ENCODE peak calls at places on chromosome 18, in eight cellular contexts. L is kidney glomerular epithelial cell; U is central memory CD4-positive, alpha-beta T cell; S is cerebellar nuclear complex; Y is kidney tubule cell; I is progenitor cell of endocrine pancreas; K is GM12865; T is dorsolateral prefrontal cortex. C is an unnamed sample.

GRCh38 chr18:8706981-8707940 is 1.9 kb downstream of the MTCL1 start:
- DNase-seq in K (no peak), L (peak), T (peak), Y (peak), S (no peak), U (peak), I (peak), C (no peak)

GRCh38 chr18:32446780-32447179 is 23.9 kb downstream of the GAREM1 start:
- DNase-seq in U (no peak), S (no peak), I (no peak), L (no peak), Y (no peak), K (no peak), T (no peak), C (no peak)

GRCh38 chr18:11398625-11399024 is 210.8 kb upstream of the SLC35G4 start:
- DNase-seq in T (no peak), Y (no peak), U (no peak), K (no peak), S (no peak), L (no peak), I (no peak), C (no peak)

GRCh38 chr18:10035306-10035991 is 121.6 kb downstream of the VAPA start:
- DNase-seq in I (no peak), K (no peak), S (no peak), T (no peak), Y (peak), L (no peak), U (no peak), C (no peak)

GRCh38 chr18:66553824-66554223 is 50.1 kb downstream of the CDH19 start:
- DNase-seq in Y (no peak), L (no peak), I (no peak), T (no peak), S (no peak), K (no peak), U (no peak), C (no peak)

GRCh38 chr18:76428396-76429261 is 66.4 kb downstream of the ZNF516 start:
- DNase-seq in S (no peak), L (no peak), U (no peak), T (no peak), I (no peak), Y (no peak), K (no peak), C (no peak)

GRCh38 chr18:23135679-23136325 is 517 bp downstream of the CABLES1 start:
- DNase-seq in S (no peak), L (peak), T (peak), K (peak), U (no peak), Y (peak), I (peak), C (peak)

GRCh38 chr18:78580835-78581339 is 398.7 kb upstream of the SALL3 start:
- DNase-seq in T (no peak), K (no peak), I (no peak), Y (no peak), U (no peak), S (no peak), L (no peak), C (no peak)

GRCh38 chr18:43001821-43002220 is 113.7 kb downstream of the RIT2 start:
- DNase-seq in L (no peak), U (no peak), K (no peak), Y (peak), I (no peak), T (no peak), S (no peak), C (no peak)

GRCh38 chr18:8895987-8896619 is 190.7 kb downstream of the MTCL1 start:
- DNase-seq in T (no peak), K (no peak), S (no peak), L (no peak), I (no peak), U (no peak), Y (peak), C (no peak)

GRCh38 chr18:46155652-46156051 is 51.5 kb downstream of the HAUS1 start:
- DNase-seq in L (peak), Y (peak), K (peak), I (no peak), U (peak), S (no peak), T (no peak), C (no peak)

GRCh38 chr18:13138822-13139139 is 79.8 kb upstream of the LDLRAD4 start:
- DNase-seq in U (no peak), S (no peak), K (no peak), Y (no peak), I (no peak), L (no peak), T (no peak), C (no peak)

GRCh38 chr18:8988262-8988871 is 114.1 kb upstream of the NDUFV2 start:
- DNase-seq in S (peak), T (peak), L (peak), K (peak), I (peak), Y (peak), U (peak), C (peak)

GRCh38 chr18:68997845-68998244 is 200.0 kb downstream of the CCDC102B start:
- DNase-seq in I (no peak), T (no peak), K (no peak), L (no peak), Y (no peak), S (no peak), U (no peak), C (no peak)

GRCh38 chr18:24514439-24514838 is 54.0 kb downstream of the HRH4 start:
- DNase-seq in K (peak), U (no peak), I (no peak), Y (peak), L (peak), S (no peak), T (no peak), C (peak)

GRCh38 chr18:11761553-11761952 is 72.5 kb downstream of the GNAL start:
- DNase-seq in U (no peak), K (peak), I (no peak), L (no peak), S (no peak), Y (peak), T (no peak), C (no peak)

GRCh38 chr18:34158881-34159690 is 65.6 kb downstream of the NOL4 start:
- DNase-seq in U (no peak), S (peak), L (no peak), Y (peak), K (peak), T (peak), I (peak), C (peak)

GRCh38 chr18:49020621-49021021 is 69.9 kb upstream of the SMAD7 start:
- DNase-seq in T (peak), I (no peak), K (no peak), L (no peak), U (no peak), S (no peak), Y (peak), C (no peak)

GRCh38 chr18:5197032-5197434 is at the start of gene AKAIN1:
- DNase-seq in S (no peak), I (peak), L (peak), U (no peak), K (peak), T (peak), Y (peak), C (peak)

GRCh38 chr18:55405655-55406373 is 182.2 kb downstream of the TCF4 start:
- DNase-seq in K (no peak), L (peak), S (peak), Y (peak), U (no peak), I (no peak), T (peak), C (no peak)

GRCh38 chr18:13262839-13263691 is 44.5 kb downstream of the LDLRAD4 start:
- DNase-seq in T (no peak), K (no peak), I (no peak), U (no peak), S (no peak), L (no peak), Y (no peak), C (no peak)

GRCh38 chr18:12656671-12657047 is 1.2 kb downstream of the SPIRE1 start:
- DNase-seq in U (no peak), S (no peak), T (no peak), L (no peak), K (no peak), I (no peak), Y (no peak), C (no peak)

GRCh38 chr18:62897153-62897552 is 181.8 kb downstream of the PHLPP1 start:
- DNase-seq in L (peak), S (no peak), K (no peak), U (no peak), Y (peak), T (no peak), I (no peak), C (no peak)

GRCh38 chr18:43664487-43665008 is 387.3 kb upstream of the SYT4 start:
- DNase-seq in U (no peak), T (no peak), L (no peak), I (no peak), Y (peak), S (no peak), K (no peak), C (no peak)

GRCh38 chr18:48551100-48551499 is 12.3 kb downstream of the CTIF start:
- DNase-seq in L (no peak), Y (no peak), U (no peak), S (no peak), T (no peak), I (no peak), K (no peak), C (no peak)

GRCh38 chr18:63319383-63320040 is at the start of gene BCL2:
- DNase-seq in T (peak), L (peak), Y (peak), U (no peak), S (no peak), I (no peak), K (no peak), C (no peak)

GRCh38 chr18:48310999-48311398 is 98.2 kb downstream of the ZBTB7C start:
- DNase-seq in U (no peak), S (no peak), L (no peak), I (no peak), T (no peak), Y (no peak), K (no peak), C (no peak)

GRCh38 chr18:74184875-74185274 is 36.6 kb downstream of the TIMM21 start:
- DNase-seq in L (no peak), U (no peak), I (no peak), Y (peak), T (no peak), S (no peak), K (no peak), C (no peak)

GRCh38 chr18:45920367-45920766 is 46.8 kb downstream of the EPG5 start:
- DNase-seq in Y (peak), L (peak), K (peak), I (no peak), U (no peak), T (peak), S (no peak), C (no peak)